ENCODE peak calls at places on chromosome 22, in ten cellular contexts. P is germinal center; U is pancreas; N is stimulated activated CD8-positive, alpha-beta memory T cell treated with anti-CD3 and anti-CD28 coated beads, Interleukin-7, amount 100 ng/mL, for 48 hours; L is activated CD8-positive, alpha-beta T cell treated with anti-CD3 and anti-CD28 coated beads for 36 hours; X is CMK; Z is brain pericyte; F is SK-N-DZ; S is upper lobe of right lung; Y is stimulated activated CD4-positive, alpha-beta T cell treated with anti-CD3 and anti-CD28 coated beads, Interleukin-4, amount 100 ng/mL, for 4 hours. D is an unnamed sample.

GRCh38 chr22:31616315-31616980 is 45.6 kb downstream of the PISD start:
- DNase-seq in P (peak), U (peak), N (peak), L (peak), X (no peak), Z (no peak), F (no peak), S (peak), Y (peak), D (no peak)

GRCh38 chr22:30206964-30207363 is 39.6 kb downstream of the LIF start:
- DNase-seq in P (no peak), U (no peak), N (no peak), L (no peak), X (no peak), Z (no peak), F (no peak), S (no peak), Y (no peak), D (no peak)

GRCh38 chr22:28910575-28911278 is 27.4 kb downstream of the ZNRF3 start:
- DNase-seq in P (no peak), U (no peak), N (no peak), L (no peak), X (no peak), Z (no peak), F (no peak), S (no peak), Y (no peak), D (no peak)

GRCh38 chr22:45911601-45912271 is 65.2 kb downstream of the WNT7B start:
- DNase-seq in P (no peak), U (no peak), N (no peak), L (no peak), X (peak), Z (peak), F (no peak), S (peak), Y (no peak), D (no peak)

GRCh38 chr22:25109878-25110595 is 89.6 kb upstream of the CRYBB3 start:
- DNase-seq in P (no peak), U (no peak), N (no peak), L (no peak), X (no peak), Z (no peak), F (no peak), S (no peak), Y (no peak), D (no peak)

GRCh38 chr22:38694049-38694448 is 6.7 kb downstream of the JOSD1 start:
- DNase-seq in P (no peak), U (no peak), N (no peak), L (no peak), X (no peak), Z (no peak), F (no peak), S (no peak), Y (no peak), D (no peak)

GRCh38 chr22:22348127-22348814 is 103.7 kb downstream of the VPREB1 start:
- DNase-seq in P (no peak), U (no peak), N (no peak), L (no peak), X (no peak), Z (no peak), F (peak), S (no peak), Y (no peak), D (peak)

GRCh38 chr22:26172389-26172990 is 3.2 kb downstream of the SEZ6L start:
- DNase-seq in P (peak), U (no peak), N (no peak), L (peak), X (no peak), Z (no peak), F (peak), S (no peak), Y (peak), D (peak)

GRCh38 chr22:26170795-26171194 is 1.5 kb downstream of the SEZ6L start:
- DNase-seq in P (no peak), U (peak), N (no peak), L (peak), X (no peak), Z (no peak), F (no peak), S (no peak), Y (no peak), D (peak)

GRCh38 chr22:24601217-24602104 is 1.5 kb upstream of the GGT1 start:
- DNase-seq in P (no peak), U (peak), N (no peak), L (peak), X (no peak), Z (no peak), F (no peak), S (peak), Y (no peak), D (no peak)

GRCh38 chr22:45860201-45860600 is 116.8 kb downstream of the WNT7B start:
- DNase-seq in P (no peak), U (no peak), N (no peak), L (no peak), X (no peak), Z (no peak), F (no peak), S (no peak), Y (no peak), D (no peak)

GRCh38 chr22:50544746-50545253 is 899 bp upstream of the KLHDC7B start:
- DNase-seq in P (no peak), U (no peak), N (no peak), L (peak), X (no peak), Z (no peak), F (no peak), S (peak), Y (no peak), D (no peak)

GRCh38 chr22:28139993-28140392 is 220.9 kb upstream of the PITPNB start:
- DNase-seq in P (no peak), U (no peak), N (no peak), L (no peak), X (no peak), Z (no peak), F (no peak), S (no peak), Y (no peak), D (no peak)

GRCh38 chr22:22887621-22888503 is at the start of gene IGLL5:
- DNase-seq in P (no peak), U (no peak), N (no peak), L (no peak), X (no peak), Z (no peak), F (no peak), S (no peak), Y (no peak), D (no peak)

GRCh38 chr22:48742191-48742555 is 1085.5 kb downstream of the BRD1 start:
- DNase-seq in P (no peak), U (no peak), N (no peak), L (no peak), X (no peak), Z (no peak), F (no peak), S (no peak), Y (no peak), D (no peak)

GRCh38 chr22:29348956-29349355 is 33.5 kb upstream of the RASL10A start:
- DNase-seq in P (no peak), U (no peak), N (no peak), L (no peak), X (no peak), Z (no peak), F (no peak), S (no peak), Y (no peak), D (no peak)

GRCh38 chr22:31923166-31923565 is 21.2 kb upstream of the YWHAH start:
- DNase-seq in P (no peak), U (no peak), N (no peak), L (no peak), X (no peak), Z (no peak), F (no peak), S (no peak), Y (no peak), D (no peak)

GRCh38 chr22:41550952-41551491 is 6.8 kb upstream of the POLR3H start:
- DNase-seq in P (no peak), U (peak), N (no peak), L (no peak), X (no peak), Z (no peak), F (no peak), S (no peak), Y (no peak), D (no peak)

GRCh38 chr22:45268167-45268957 is 16.4 kb upstream of the UPK3A start:
- DNase-seq in P (no peak), U (peak), N (no peak), L (no peak), X (no peak), Z (no peak), F (peak), S (no peak), Y (no peak), D (peak)

GRCh38 chr22:47390026-47390970 is 627.8 kb downstream of the TBC1D22A start:
- DNase-seq in P (no peak), U (peak), N (no peak), L (no peak), X (no peak), Z (no peak), F (no peak), S (no peak), Y (no peak), D (no peak)